ENCODE peak calls at places on chromosomes 7 and 10, in five cellular contexts. I is activated CD8-positive, alpha-beta memory T cell treated with anti-CD3 and anti-CD28 coated beads for 4 hours; Z is neuronal stem cell; P is T-helper 2 cell; M is adrenal gland. L is an unnamed sample.
A peak's percentile ranks its signal among the peaks of the same experiment; 100 is the strongest.

GRCh38 chr7:20892776-20893175 is 106.1 kb upstream of the SP8 start:
- DNase-seq in P (no peak), I (no peak), Z (no peak), M (no peak), L (no peak)

GRCh38 chr7:69365588-69366241 is 232.6 kb upstream of the AUTS2 start:
- DNase-seq in M (no peak), P (no peak), I (no peak), Z (no peak), L (no peak)

GRCh38 chr7:476736-477360 is 42.8 kb downstream of the PDGFA start:
- DNase-seq in P (no peak), I (no peak), M (no peak), Z (no peak), L (no peak)

GRCh38 chr10:20744851-20745250 is 152.3 kb downstream of the NEBL start:
- DNase-seq in M (no peak), P (no peak), I (no peak), Z (no peak), L (no peak)

GRCh38 chr10:49593998-49594397 is 16.1 kb upstream of the SLC18A3 start:
- DNase-seq in M (no peak), I (no peak), P (no peak), Z (no peak), L (no peak)

GRCh38 chr10:118901409-118901808 is 128.1 kb upstream of the NANOS1 start:
- DNase-seq in M (no peak), I (no peak), P (no peak), Z (no peak), L (no peak)

GRCh38 chr7:132124575-132124974 is 451.7 kb downstream of the PLXNA4 start:
- DNase-seq in Z (no peak), M (no peak), I (no peak), P (no peak), L (no peak)

GRCh38 chr10:79331709-79332108 is 15.6 kb upstream of the PPIF start:
- DNase-seq in Z (no peak), P (no peak), M (peak; percentile 89), I (peak; percentile 72), L (peak; percentile 81)

GRCh38 chr7:130893441-130893894 is 159.5 kb upstream of the KLF14 start:
- DNase-seq in I (no peak), P (no peak), M (peak; percentile 74), Z (no peak), L (no peak)

GRCh38 chr10:87861566-87861952 is 1.8 kb downstream of the KLLN start:
- DNase-seq in P (no peak), Z (no peak), I (peak; percentile 1), M (peak; percentile 91), L (peak; percentile 47)

GRCh38 chr7:108818742-108819141 is 249.1 kb downstream of the DNAJB9 start:
- DNase-seq in I (no peak), M (no peak), Z (no peak), P (no peak), L (no peak)

GRCh38 chr7:47266131-47266706 is 315.7 kb downstream of the TNS3 start:
- DNase-seq in P (no peak), I (no peak), M (peak; percentile 52), Z (peak; percentile 60), L (peak; percentile 12)

L was measured in GM12878.